ENCODE peak calls at places on chromosomes 3 and 15, in five cellular contexts. One of them, this sample, is unnamed.

GRCh38 chr15:74185949-74186348 is 12.4 kb downstream of the ISLR start:
- DNase-seq in NCI-H1417 treated with DMSO at 0.1 percent for 48 hours: no peak
- DNase-seq in hypothalamus: no peak
- DNase-seq in astrocyte of the cerebellum: no peak
- DNase-seq in midbrain: no peak
- DNase-seq in this sample: no peak

GRCh38 chr3:41943444-41943843 is 18.5 kb downstream of the ULK4 start:
- DNase-seq in NCI-H1417 treated with DMSO at 0.1 percent for 48 hours: no peak
- DNase-seq in hypothalamus: no peak
- DNase-seq in astrocyte of the cerebellum: no peak
- DNase-seq in midbrain: no peak
- DNase-seq in this sample: no peak

GRCh38 chr15:98798375-98798893 is 150.1 kb downstream of the IGF1R start:
- DNase-seq in midbrain: no peak
- DNase-seq in NCI-H1417 treated with DMSO at 0.1 percent for 48 hours: no peak
- DNase-seq in astrocyte of the cerebellum: no peak
- DNase-seq in hypothalamus: no peak
- DNase-seq in this sample: no peak

GRCh38 chr3:194404365-194405140 is 5.5 kb upstream of the GP5 start:
- DNase-seq in NCI-H1417 treated with DMSO at 0.1 percent for 48 hours: peak
- DNase-seq in astrocyte of the cerebellum: peak
- DNase-seq in midbrain: peak
- DNase-seq in hypothalamus: no peak
- DNase-seq in this sample: peak

GRCh38 chr3:183392166-183393034 is 36.0 kb downstream of the MCF2L2 start:
- DNase-seq in midbrain: no peak
- DNase-seq in astrocyte of the cerebellum: no peak
- DNase-seq in NCI-H1417 treated with DMSO at 0.1 percent for 48 hours: no peak
- DNase-seq in hypothalamus: no peak
- DNase-seq in this sample: no peak

GRCh38 chr3:39189648-39190269 is 2.6 kb downstream of the XIRP1 start:
- DNase-seq in NCI-H1417 treated with DMSO at 0.1 percent for 48 hours: no peak
- DNase-seq in astrocyte of the cerebellum: peak
- DNase-seq in midbrain: peak
- DNase-seq in hypothalamus: peak
- DNase-seq in this sample: peak

GRCh38 chr3:133997871-133998635 is 31.7 kb downstream of the SLCO2A1 start:
- DNase-seq in hypothalamus: no peak
- DNase-seq in astrocyte of the cerebellum: no peak
- DNase-seq in NCI-H1417 treated with DMSO at 0.1 percent for 48 hours: no peak
- DNase-seq in midbrain: no peak
- DNase-seq in this sample: no peak

GRCh38 chr3:138257986-138258385 is 70.9 kb downstream of the ARMC8 start:
- DNase-seq in hypothalamus: no peak
- DNase-seq in astrocyte of the cerebellum: no peak
- DNase-seq in NCI-H1417 treated with DMSO at 0.1 percent for 48 hours: no peak
- DNase-seq in midbrain: no peak
- DNase-seq in this sample: no peak

GRCh38 chr3:161108840-161109239 is 3.7 kb upstream of the B3GALNT1 start:
- DNase-seq in hypothalamus: no peak
- DNase-seq in astrocyte of the cerebellum: no peak
- DNase-seq in NCI-H1417 treated with DMSO at 0.1 percent for 48 hours: no peak
- DNase-seq in midbrain: no peak
- DNase-seq in this sample: no peak

GRCh38 chr15:94164202-94164807 is 67.1 kb upstream of the MCTP2 start:
- DNase-seq in midbrain: peak
- DNase-seq in hypothalamus: no peak
- DNase-seq in astrocyte of the cerebellum: peak
- DNase-seq in NCI-H1417 treated with DMSO at 0.1 percent for 48 hours: peak
- DNase-seq in this sample: peak

GRCh38 chr3:194522579-194523046 is 35.8 kb upstream of the ATP13A3 start:
- DNase-seq in hypothalamus: no peak
- DNase-seq in NCI-H1417 treated with DMSO at 0.1 percent for 48 hours: no peak
- DNase-seq in midbrain: no peak
- DNase-seq in astrocyte of the cerebellum: no peak
- DNase-seq in this sample: no peak

GRCh38 chr15:57777034-57777433 is 70.5 kb downstream of the POLR2M start:
- DNase-seq in NCI-H1417 treated with DMSO at 0.1 percent for 48 hours: no peak
- DNase-seq in astrocyte of the cerebellum: no peak
- DNase-seq in midbrain: no peak
- DNase-seq in hypothalamus: no peak
- DNase-seq in this sample: no peak

GRCh38 chr15:80010131-80010673 is 39.2 kb upstream of the BCL2A1 start:
- DNase-seq in midbrain: no peak
- DNase-seq in astrocyte of the cerebellum: no peak
- DNase-seq in hypothalamus: no peak
- DNase-seq in NCI-H1417 treated with DMSO at 0.1 percent for 48 hours: no peak
- DNase-seq in this sample: no peak

GRCh38 chr15:44296625-44297524 is 8.4 kb downstream of the GOLM2 start:
- DNase-seq in astrocyte of the cerebellum: peak
- DNase-seq in midbrain: peak
- DNase-seq in NCI-H1417 treated with DMSO at 0.1 percent for 48 hours: no peak
- DNase-seq in hypothalamus: no peak
- DNase-seq in this sample: peak

GRCh38 chr15:94673801-94674200 is 442.4 kb downstream of the MCTP2 start:
- DNase-seq in astrocyte of the cerebellum: no peak
- DNase-seq in midbrain: no peak
- DNase-seq in hypothalamus: no peak
- DNase-seq in NCI-H1417 treated with DMSO at 0.1 percent for 48 hours: no peak
- DNase-seq in this sample: no peak

GRCh38 chr3:13536832-13537231 is 12.1 kb upstream of the FBLN2 start:
- DNase-seq in hypothalamus: no peak
- DNase-seq in NCI-H1417 treated with DMSO at 0.1 percent for 48 hours: no peak
- DNase-seq in astrocyte of the cerebellum: no peak
- DNase-seq in midbrain: no peak
- DNase-seq in this sample: no peak

GRCh38 chr15:74050835-74051234 is 31.5 kb downstream of the GOLGA6A start:
- DNase-seq in midbrain: no peak
- DNase-seq in hypothalamus: no peak
- DNase-seq in NCI-H1417 treated with DMSO at 0.1 percent for 48 hours: no peak
- DNase-seq in astrocyte of the cerebellum: no peak
- DNase-seq in this sample: no peak

GRCh38 chr3:151962891-151963290 is 89.4 kb downstream of the SUCNR1 start:
- DNase-seq in astrocyte of the cerebellum: no peak
- DNase-seq in hypothalamus: no peak
- DNase-seq in NCI-H1417 treated with DMSO at 0.1 percent for 48 hours: no peak
- DNase-seq in midbrain: no peak
- DNase-seq in this sample: no peak

GRCh38 chr15:79673416-79674123 is 223.2 kb downstream of the MTHFS start:
- DNase-seq in astrocyte of the cerebellum: no peak
- DNase-seq in midbrain: no peak
- DNase-seq in hypothalamus: no peak
- DNase-seq in NCI-H1417 treated with DMSO at 0.1 percent for 48 hours: no peak
- DNase-seq in this sample: no peak

GRCh38 chr3:41808152-41808551 is 153.8 kb downstream of the ULK4 start:
- DNase-seq in astrocyte of the cerebellum: peak
- DNase-seq in midbrain: no peak
- DNase-seq in hypothalamus: no peak
- DNase-seq in NCI-H1417 treated with DMSO at 0.1 percent for 48 hours: no peak
- DNase-seq in this sample: no peak

GRCh38 chr3:126945891-126946290 is 37.0 kb upstream of the PLXNA1 start:
- DNase-seq in midbrain: no peak
- DNase-seq in NCI-H1417 treated with DMSO at 0.1 percent for 48 hours: no peak
- DNase-seq in hypothalamus: no peak
- DNase-seq in astrocyte of the cerebellum: no peak
- DNase-seq in this sample: no peak

GRCh38 chr3:187973977-187974856 is 179.7 kb upstream of the LPP start:
- DNase-seq in hypothalamus: no peak
- DNase-seq in astrocyte of the cerebellum: no peak
- DNase-seq in NCI-H1417 treated with DMSO at 0.1 percent for 48 hours: no peak
- DNase-seq in midbrain: no peak
- DNase-seq in this sample: no peak

GRCh38 chr3:11379238-11379823 is 107.1 kb downstream of the ATG7 start:
- DNase-seq in midbrain: peak
- DNase-seq in NCI-H1417 treated with DMSO at 0.1 percent for 48 hours: no peak
- DNase-seq in hypothalamus: no peak
- DNase-seq in astrocyte of the cerebellum: no peak
- DNase-seq in this sample: peak

GRCh38 chr15:90690585-90690984 is 26.6 kb upstream of the BLM start:
- DNase-seq in astrocyte of the cerebellum: no peak
- DNase-seq in midbrain: no peak
- DNase-seq in NCI-H1417 treated with DMSO at 0.1 percent for 48 hours: no peak
- DNase-seq in hypothalamus: no peak
- DNase-seq in this sample: no peak

GRCh38 chr3:30518201-30518864 is 88.1 kb upstream of the TGFBR2 start:
- DNase-seq in NCI-H1417 treated with DMSO at 0.1 percent for 48 hours: no peak
- DNase-seq in astrocyte of the cerebellum: peak
- DNase-seq in midbrain: no peak
- DNase-seq in hypothalamus: no peak
- DNase-seq in this sample: peak

GRCh38 chr15:45448066-45448510 is 69.7 kb upstream of the GATM start:
- DNase-seq in astrocyte of the cerebellum: no peak
- DNase-seq in midbrain: no peak
- DNase-seq in hypothalamus: no peak
- DNase-seq in NCI-H1417 treated with DMSO at 0.1 percent for 48 hours: no peak
- DNase-seq in this sample: no peak

GRCh38 chr15:33083232-33084006 is 111.1 kb downstream of the FMN1 start:
- DNase-seq in NCI-H1417 treated with DMSO at 0.1 percent for 48 hours: no peak
- DNase-seq in midbrain: no peak
- DNase-seq in astrocyte of the cerebellum: peak
- DNase-seq in hypothalamus: no peak
- DNase-seq in this sample: no peak

GRCh38 chr3:186311431-186311830 is 50.6 kb downstream of the DGKG start:
- DNase-seq in hypothalamus: no peak
- DNase-seq in astrocyte of the cerebellum: no peak
- DNase-seq in midbrain: peak
- DNase-seq in NCI-H1417 treated with DMSO at 0.1 percent for 48 hours: no peak
- DNase-seq in this sample: peak

GRCh38 chr15:69661446-69661845 is 208.8 kb downstream of the RPLP1 start:
- DNase-seq in astrocyte of the cerebellum: no peak
- DNase-seq in midbrain: no peak
- DNase-seq in NCI-H1417 treated with DMSO at 0.1 percent for 48 hours: no peak
- DNase-seq in hypothalamus: no peak
- DNase-seq in this sample: no peak

GRCh38 chr3:138972941-138973340 is 25.9 kb downstream of the FOXL2NB start:
- DNase-seq in hypothalamus: no peak
- DNase-seq in midbrain: no peak
- DNase-seq in NCI-H1417 treated with DMSO at 0.1 percent for 48 hours: no peak
- DNase-seq in astrocyte of the cerebellum: no peak
- DNase-seq in this sample: no peak

GRCh38 chr3:20035019-20035418 is 5.2 kb upstream of the KAT2B start:
- DNase-seq in midbrain: no peak
- DNase-seq in hypothalamus: no peak
- DNase-seq in NCI-H1417 treated with DMSO at 0.1 percent for 48 hours: no peak
- DNase-seq in astrocyte of the cerebellum: no peak
- DNase-seq in this sample: no peak

GRCh38 chr3:65352951-65353350 is 665.2 kb upstream of the ADAMTS9 start:
- DNase-seq in hypothalamus: no peak
- DNase-seq in midbrain: no peak
- DNase-seq in NCI-H1417 treated with DMSO at 0.1 percent for 48 hours: no peak
- DNase-seq in astrocyte of the cerebellum: no peak
- DNase-seq in this sample: no peak

GRCh38 chr3:194313642-194314430 is 37.3 kb downstream of the CPN2 start:
- DNase-seq in astrocyte of the cerebellum: no peak
- DNase-seq in midbrain: no peak
- DNase-seq in hypothalamus: no peak
- DNase-seq in NCI-H1417 treated with DMSO at 0.1 percent for 48 hours: no peak
- DNase-seq in this sample: no peak

GRCh38 chr3:23203651-23204111 is 554 bp downstream of the UBE2E2 start:
- DNase-seq in NCI-H1417 treated with DMSO at 0.1 percent for 48 hours: no peak
- DNase-seq in astrocyte of the cerebellum: no peak
- DNase-seq in midbrain: peak
- DNase-seq in hypothalamus: peak
- DNase-seq in this sample: peak

GRCh38 chr15:100703032-100703578 is 100.7 kb downstream of the ASB7 start:
- DNase-seq in hypothalamus: no peak
- DNase-seq in NCI-H1417 treated with DMSO at 0.1 percent for 48 hours: no peak
- DNase-seq in midbrain: no peak
- DNase-seq in astrocyte of the cerebellum: peak
- DNase-seq in this sample: no peak

GRCh38 chr3:112682361-112682760 is 41.4 kb upstream of the CCDC80 start:
- DNase-seq in astrocyte of the cerebellum: no peak
- DNase-seq in NCI-H1417 treated with DMSO at 0.1 percent for 48 hours: no peak
- DNase-seq in midbrain: no peak
- DNase-seq in hypothalamus: no peak
- DNase-seq in this sample: no peak

GRCh38 chr3:71681224-71681668 is 44.0 kb downstream of the EIF4E3 start:
- DNase-seq in hypothalamus: peak
- DNase-seq in NCI-H1417 treated with DMSO at 0.1 percent for 48 hours: no peak
- DNase-seq in astrocyte of the cerebellum: peak
- DNase-seq in midbrain: peak
- DNase-seq in this sample: peak

GRCh38 chr3:58009026-58009748 is 965 bp downstream of the FLNB start:
- DNase-seq in NCI-H1417 treated with DMSO at 0.1 percent for 48 hours: no peak
- DNase-seq in astrocyte of the cerebellum: no peak
- DNase-seq in midbrain: no peak
- DNase-seq in hypothalamus: no peak
- DNase-seq in this sample: no peak

This sample was measured in globus pallidus.